ENCODE peak calls at places on chromosomes 4 and X, in six cellular contexts. B is endothelial cell of umbilical vein; L is stimulated activated CD8-positive, alpha-beta memory T cell treated with anti-CD3 and anti-CD28 coated beads, Interleukin-2, amount 100 ng/mL, for 1 hour; F is myocyte; E is fibroblast of mammary gland; S is germinal center. I is an unnamed sample.

GRCh38 chr4:137238456-137238855 is 293.8 kb downstream of the PCDH18 start:
- DNase-seq in B (no peak), L (no peak), F (peak; percentile 52), E (no peak), S (no peak), I (no peak)

GRCh38 chr4:8182858-8183725 is 16.0 kb upstream of the SH3TC1 start:
- DNase-seq in B (peak; percentile 76), L (no peak), F (peak; percentile 85), E (peak; percentile 95), S (no peak), I (peak; percentile 86)

GRCh38 chrX:15751160-15751819 is 13.2 kb downstream of the CA5B start:
- DNase-seq in B (peak; percentile 34), L (no peak), F (peak; percentile 34), E (peak; percentile 7), S (no peak), I (no peak)

GRCh38 chr4:187663076-187663475 is 332.5 kb upstream of the ZFP42 start:
- DNase-seq in B (no peak), L (no peak), F (peak; percentile 18), E (peak; percentile 40), S (no peak), I (no peak)

GRCh38 chrX:74171465-74171864 is 132.5 kb upstream of the ZCCHC13 start:
- DNase-seq in B (no peak), L (no peak), F (no peak), E (no peak), S (no peak), I (no peak)

GRCh38 chrX:1587161-1587560 is 4.2 kb upstream of the AKAP17A start:
- DNase-seq in B (no peak), L (no peak), F (no peak), E (no peak), S (peak; percentile 65), I (no peak)

GRCh38 chrX:120140293-120140981 is 18.0 kb upstream of the RHOXF2 start:
- DNase-seq in B (no peak), L (no peak), F (no peak), E (no peak), S (no peak), I (no peak)

GRCh38 chr4:64353904-64354303 is 55.3 kb downstream of the TECRL start:
- DNase-seq in B (no peak), L (no peak), F (no peak), E (no peak), S (no peak), I (no peak)

GRCh38 chr4:72846280-72847111 is 223.0 kb downstream of the COX18 start:
- DNase-seq in B (no peak), L (no peak), F (no peak), E (no peak), S (no peak), I (no peak)

GRCh38 chr4:113810906-113811305 is 49.4 kb upstream of the CAMK2D start:
- DNase-seq in B (no peak), L (no peak), F (peak; percentile 44), E (peak; percentile 80), S (no peak), I (no peak)

GRCh38 chr4:139740531-139741041 is 75.0 kb downstream of the MGST2 start:
- DNase-seq in B (peak; percentile 92), L (no peak), F (peak; percentile 94), E (peak; percentile 95), S (no peak), I (peak; percentile 55)

GRCh38 chr4:139279723-139280620 is at the start of gene MGARP:
- DNase-seq in B (peak; percentile 73), L (no peak), F (peak; percentile 32), E (peak; percentile 35), S (peak; percentile 40), I (no peak)

GRCh38 chrX:19964017-19964710 is 26.7 kb downstream of the BCLAF3 start:
- DNase-seq in B (no peak), L (no peak), F (no peak), E (peak; percentile 1), S (no peak), I (peak; percentile 3)

GRCh38 chrX:141759238-141759637 is 60.7 kb upstream of the SPANXD start:
- DNase-seq in B (no peak), L (no peak), F (no peak), E (no peak), S (no peak), I (no peak)

GRCh38 chr4:109703664-109704351 is 563 bp upstream of the CASP6 start:
- DNase-seq in B (peak; percentile 64), L (no peak), F (peak; percentile 14), E (no peak), S (no peak), I (no peak)

GRCh38 chr4:89724716-89725115 is 112.2 kb downstream of the SNCA start:
- DNase-seq in B (peak; percentile 66), L (no peak), F (no peak), E (peak; percentile 70), S (no peak), I (peak; percentile 60)

GRCh38 chrX:638482-639131 is 8.0 kb downstream of the SHOX start:
- DNase-seq in B (no peak), L (no peak), F (no peak), E (no peak), S (no peak), I (no peak)

GRCh38 chr4:7771541-7772507 is 167.8 kb downstream of the AFAP1 start:
- DNase-seq in B (no peak), L (no peak), F (no peak), E (no peak), S (no peak), I (no peak)

GRCh38 chr4:3524920-3525319 is 7.3 kb downstream of the LRPAP1 start:
- DNase-seq in B (no peak), L (no peak), F (no peak), E (no peak), S (no peak), I (no peak)

GRCh38 chrX:31608651-31609050 is 536.8 kb upstream of the FTHL17 start:
- DNase-seq in B (no peak), L (no peak), F (no peak), E (no peak), S (no peak), I (no peak)

GRCh38 chr4:158715787-158716186 is 7.4 kb downstream of the PPID start:
- DNase-seq in B (no peak), L (no peak), F (no peak), E (no peak), S (no peak), I (no peak)

GRCh38 chrX:153405426-153405825 is 4.3 kb upstream of the PNMA6E start:
- DNase-seq in B (no peak), L (no peak), F (no peak), E (no peak), S (no peak), I (no peak)

GRCh38 chrX:123993326-123993725 is 31.8 kb downstream of the STAG2 start:
- DNase-seq in B (peak; percentile 70), L (no peak), F (peak; percentile 15), E (peak; percentile 78), S (no peak), I (peak; percentile 8)

GRCh38 chr4:3307060-3307459 is 14.2 kb downstream of the RGS12 start:
- DNase-seq in B (no peak), L (no peak), F (no peak), E (no peak), S (no peak), I (no peak)

GRCh38 chr4:101163936-101164335 is 183.4 kb downstream of the PPP3CA start:
- DNase-seq in B (no peak), L (no peak), F (no peak), E (peak; percentile 52), S (no peak), I (peak; percentile 26)

GRCh38 chr4:145839151-145839550 is 99.5 kb downstream of the ZNF827 start:
- DNase-seq in B (no peak), L (no peak), F (no peak), E (no peak), S (no peak), I (no peak)

GRCh38 chr4:26074672-26075071 is 160.7 kb downstream of the SMIM20 start:
- DNase-seq in B (no peak), L (no peak), F (no peak), E (no peak), S (peak; percentile 75), I (no peak)

GRCh38 chr4:71559957-71560541 is 221.2 kb downstream of the SLC4A4 start:
- DNase-seq in B (peak; percentile 41), L (no peak), F (peak; percentile 12), E (peak; percentile 33), S (no peak), I (no peak)

GRCh38 chrX:100895365-100896075 is 21.4 kb upstream of the NOX1 start:
- DNase-seq in B (peak; percentile 26), L (no peak), F (peak; percentile 91), E (peak; percentile 51), S (peak; percentile 11), I (peak; percentile 39)

GRCh38 chrX:63530654-63531053 is 179.5 kb upstream of the SPIN4 start:
- DNase-seq in B (no peak), L (no peak), F (no peak), E (no peak), S (no peak), I (no peak)

GRCh38 chrX:49041683-49042529 is 1.3 kb downstream of the TFE3 start:
- DNase-seq in B (peak; percentile 8), L (no peak), F (peak; percentile 59), E (peak; percentile 68), S (no peak), I (no peak)

GRCh38 chr4:150123982-150124670 is 45.9 kb downstream of the DCLK2 start:
- DNase-seq in B (no peak), L (no peak), F (peak; percentile 33), E (no peak), S (no peak), I (no peak)

GRCh38 chr4:148283665-148284064 is 158.5 kb downstream of the NR3C2 start:
- DNase-seq in B (no peak), L (no peak), F (no peak), E (no peak), S (no peak), I (no peak)

GRCh38 chr4:102684605-102685052 is 76.1 kb downstream of the MANBA start:
- DNase-seq in B (no peak), L (no peak), F (no peak), E (peak; percentile 79), S (no peak), I (peak; percentile 69)

GRCh38 chrX:71095555-71095970 is at the start of gene FOXO4:
- DNase-seq in B (peak; percentile 89), L (peak; percentile 69), F (peak; percentile 86), E (peak; percentile 78), S (peak; percentile 89), I (peak; percentile 85)

GRCh38 chrX:38881727-38882126 is 80.5 kb downstream of the MID1IP1 start:
- DNase-seq in B (no peak), L (no peak), F (peak; percentile 25), E (peak; percentile 78), S (no peak), I (no peak)

GRCh38 chr4:125316391-125316780 is 1.6 kb downstream of the FAT4 start:
- DNase-seq in B (no peak), L (no peak), F (no peak), E (no peak), S (no peak), I (peak; percentile 34)

GRCh38 chr4:3226467-3226866 is 22.5 kb upstream of the MSANTD1 start:
- DNase-seq in B (no peak), L (no peak), F (no peak), E (no peak), S (no peak), I (no peak)

GRCh38 chr4:18138076-18138665 is 116.6 kb upstream of the LCORL start:
- DNase-seq in B (no peak), L (no peak), F (no peak), E (no peak), S (no peak), I (no peak)

GRCh38 chrX:49840679-49841078 is 11.6 kb downstream of the PAGE4 start:
- DNase-seq in B (peak; percentile 46), L (no peak), F (peak; percentile 34), E (peak; percentile 38), S (peak; percentile 2), I (peak; percentile 39)

I was measured in RWPE1.